ENCODE peak calls at places on chromosomes 16 and 17, in four cellular contexts. W is lung, J is psoas muscle, N is cardiac muscle cell. T is an unnamed sample.

GRCh38 chr17:76534831-76535732 is 2.4 kb downstream of the CYGB start:
- DNase-seq in W (no peak), J (peak; percentile 8), N (no peak), T (no peak)

GRCh38 chr17:1177099-1177996 is 2.4 kb downstream of the ABR start:
- DNase-seq in W (no peak), J (no peak), N (peak; percentile 60), T (no peak)

GRCh38 chr16:726438-727290 is at the start of the genes CCDC78 and HAGHL:
- DNase-seq in W (no peak), J (peak; percentile 62), N (peak; percentile 56), T (peak; percentile 74)

GRCh38 chr17:57109393-57110151 is 24.5 kb downstream of the AKAP1 start:
- DNase-seq in W (no peak), J (peak; percentile 59), N (peak; percentile 29), T (no peak)

GRCh38 chr16:48013476-48013875 is 142.3 kb downstream of the ABCC12 start:
- DNase-seq in W (no peak), J (no peak), N (peak; percentile 25), T (no peak)

GRCh38 chr16:2035431-2036199 is 8.9 kb downstream of the NHERF2 start:
- DNase-seq in W (peak; percentile 80), J (peak; percentile 76), N (peak; percentile 82), T (peak; percentile 69)

GRCh38 chr16:81866820-81867440 is 87.8 kb downstream of the PLCG2 start:
- DNase-seq in W (peak; percentile 59), J (peak; percentile 49), N (no peak), T (no peak)

GRCh38 chr16:24853830-24854229 is 8.1 kb downstream of the SLC5A11 start:
- DNase-seq in W (no peak), J (no peak), N (peak; percentile 73), T (no peak)

GRCh38 chr17:17568772-17569195 is 22.7 kb downstream of the PEMT start:
- DNase-seq in W (peak; percentile 79), J (peak; percentile 74), N (peak; percentile 53), T (peak; percentile 92)

GRCh38 chr17:2612630-2613029 is 19.2 kb downstream of the PAFAH1B1 start:
- DNase-seq in W (no peak), J (no peak), N (no peak), T (no peak)

GRCh38 chr17:10646393-10646990 is 10.6 kb downstream of the MYH3 start:
- DNase-seq in W (peak; percentile 69), J (peak; percentile 65), N (peak; percentile 83), T (peak; percentile 51)

GRCh38 chr16:46691720-46692119 is 2.3 kb downstream of the ORC6 start:
- DNase-seq in W (no peak), J (no peak), N (peak; percentile 55), T (no peak)

GRCh38 chr16:76441886-76442285 is 164.7 kb downstream of the CNTNAP4 start:
- DNase-seq in W (no peak), J (no peak), N (no peak), T (no peak)

GRCh38 chr16:25838724-25839186 is 147.0 kb downstream of the HS3ST4 start:
- DNase-seq in W (no peak), J (no peak), N (peak; percentile 61), T (peak; percentile 31)

GRCh38 chr17:43367588-43368242 is 31.1 kb upstream of the ARL4D start:
- DNase-seq in W (no peak), J (no peak), N (peak; percentile 94), T (peak; percentile 79)

GRCh38 chr16:24900230-24900629 is 54.5 kb downstream of the SLC5A11 start:
- DNase-seq in W (no peak), J (no peak), N (peak; percentile 7), T (no peak)

GRCh38 chr17:21282231-21282630 is 2.3 kb upstream of the MAP2K3 start:
- DNase-seq in W (no peak), J (peak; percentile 74), N (peak; percentile 93), T (no peak)

GRCh38 chr16:69495821-69496220 is 69.9 kb upstream of the NFAT5 start:
- DNase-seq in W (no peak), J (no peak), N (no peak), T (peak; percentile 19)

GRCh38 chr17:64071111-64071510 is 50.7 kb upstream of the ICAM2 start:
- DNase-seq in W (no peak), J (no peak), N (no peak), T (no peak)

GRCh38 chr17:64070213-64070612 is 49.8 kb upstream of the ICAM2 start:
- DNase-seq in W (no peak), J (no peak), N (no peak), T (no peak)

GRCh38 chr17:64067642-64068041 is 47.2 kb upstream of the ICAM2 start:
- DNase-seq in W (no peak), J (no peak), N (no peak), T (no peak)

GRCh38 chr17:64066709-64067108 is 46.3 kb upstream of the ICAM2 start:
- DNase-seq in W (no peak), J (no peak), N (no peak), T (no peak)

DNA sequence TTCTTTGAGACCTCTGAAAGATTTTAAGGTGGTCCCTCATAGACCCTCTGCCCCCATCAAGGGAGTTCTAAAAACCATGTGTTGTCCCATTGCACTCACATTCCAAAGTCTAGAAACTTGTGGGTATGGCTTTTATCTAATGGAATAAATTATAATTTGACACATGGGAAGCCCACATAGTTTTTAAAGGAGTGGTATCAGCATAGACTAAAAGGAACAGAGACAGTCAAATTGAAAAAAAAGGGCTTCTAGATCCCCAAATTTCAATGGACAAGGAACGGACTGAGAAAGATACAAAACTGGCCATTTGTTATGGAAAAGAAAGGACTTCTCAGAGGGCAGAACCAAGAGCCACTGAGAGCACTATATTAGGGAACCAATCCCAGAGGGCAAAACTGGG is 48.7 kb upstream of the ICAM2 start:
- DNase-seq in W (no peak), J (no peak), N (no peak), T (no peak)
- H3K36me3 ChIP-seq in W (peaks cover 41% of the 10 kb centered on the region), J (peaks cover 7% of the 10 kb centered on the region), N (no peaks in the 10 kb centered on the region), T (peaks cover 11% of the 10 kb centered on the region)

DNA sequence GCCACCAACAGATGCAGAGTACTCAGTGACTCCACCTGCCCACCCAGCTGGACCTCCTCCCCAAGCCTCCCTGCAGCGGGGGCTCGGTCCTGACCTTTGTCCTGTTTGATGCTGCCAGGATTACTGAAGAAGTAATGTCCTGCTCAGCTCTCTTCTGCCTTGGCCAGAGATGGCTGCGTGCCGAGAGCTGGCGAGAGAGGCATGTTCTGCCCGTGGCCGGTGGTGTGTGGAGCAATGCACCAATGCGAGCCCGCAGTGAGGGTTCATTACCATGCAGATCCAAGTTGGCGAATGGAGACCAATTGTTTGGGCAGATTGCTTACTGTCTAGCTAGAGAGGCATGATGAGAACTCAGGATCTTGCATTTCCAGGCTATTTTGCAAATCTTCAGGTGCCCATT is 248.9 kb downstream of the ENGASE start:
- DNase-seq in W (no peak), J (no peak), N (no peak), T (no peak)
- H3K9me3 ChIP-seq in W (no peaks in the 10 kb centered on the region), J (no peaks in the 10 kb centered on the region), N (no peaks in the 10 kb centered on the region), T (no peaks in the 10 kb centered on the region)

GRCh38 chr17:63117431-63117830 is 151.4 kb downstream of the TANC2 start:
- DNase-seq in W (no peak), J (no peak), N (no peak), T (no peak)

GRCh38 chr17:63120406-63120805 is 154.4 kb downstream of the TANC2 start:
- DNase-seq in W (no peak), J (no peak), N (peak; percentile 24), T (no peak)

GRCh38 chr17:63116967-63117366 is 150.9 kb downstream of the TANC2 start:
- DNase-seq in W (no peak), J (no peak), N (peak; percentile 47), T (no peak)

GRCh38 chr17:63113167-63113566 is 147.1 kb downstream of the TANC2 start:
- DNase-seq in W (no peak), J (no peak), N (peak; percentile 17), T (no peak)

GRCh38 chr17:63116228-63116627 is 150.2 kb downstream of the TANC2 start:
- DNase-seq in W (no peak), J (no peak), N (no peak), T (peak; percentile 25)
- TF ChIP-seq CTCF in W (no peak), J (no peak), N (peak; percentile 4), T (peak; percentile 51)

GRCh38 chr16:29988346-29989075 is 6.9 kb downstream of the HIRIP3 start:
- DNase-seq in W (no peak), J (no peak), N (no peak), T (no peak)

GRCh38 chr16:29990883-29991570 is 4.4 kb downstream of the HIRIP3 start:
- DNase-seq in W (no peak), J (no peak), N (no peak), T (no peak)

GRCh38 chr16:29990033-29990432 is 5.4 kb downstream of the HIRIP3 start:
- DNase-seq in W (peak; percentile 65), J (no peak), N (no peak), T (no peak)

GRCh38 chr16:29987371-29988085 is 7.9 kb downstream of the HIRIP3 start:
- DNase-seq in W (no peak), J (no peak), N (no peak), T (no peak)

GRCh38 chr16:29989111-29989858 is 6.1 kb downstream of the HIRIP3 start:
- DNase-seq in W (peak; percentile 65), J (no peak), N (no peak), T (no peak)
- H3K36me3 ChIP-seq in W (peaks cover 83% of the 10 kb centered on the region), J (peaks cover 19% of the 10 kb centered on the region), N (peaks cover 46% of the 10 kb centered on the region), T (peaks cover 3% of the 10 kb centered on the region)

GRCh38 chr17:27085517-27085916 is 208.4 kb upstream of the WSB1 start:
- DNase-seq in W (no peak), J (no peak), N (no peak), T (no peak)

GRCh38 chr17:27088767-27089078 is 205.2 kb upstream of the WSB1 start:
- DNase-seq in W (no peak), J (no peak), N (no peak), T (no peak)

GRCh38 chr17:27083408-27084185 is 210.3 kb upstream of the WSB1 start:
- DNase-seq in W (no peak), J (no peak), N (no peak), T (no peak)

GRCh38 chr17:27087935-27088766 is 205.8 kb upstream of the WSB1 start:
- DNase-seq in W (no peak), J (no peak), N (no peak), T (no peak)

GRCh38 chr17:27086526-27086925 is 207.4 kb upstream of the WSB1 start:
- DNase-seq in W (no peak), J (no peak), N (no peak), T (no peak)
- H3K9me3 ChIP-seq in W (no peaks in the 10 kb centered on the region), J (no peaks in the 10 kb centered on the region), N (no peaks in the 10 kb centered on the region), T (no peaks in the 10 kb centered on the region)

DNA sequence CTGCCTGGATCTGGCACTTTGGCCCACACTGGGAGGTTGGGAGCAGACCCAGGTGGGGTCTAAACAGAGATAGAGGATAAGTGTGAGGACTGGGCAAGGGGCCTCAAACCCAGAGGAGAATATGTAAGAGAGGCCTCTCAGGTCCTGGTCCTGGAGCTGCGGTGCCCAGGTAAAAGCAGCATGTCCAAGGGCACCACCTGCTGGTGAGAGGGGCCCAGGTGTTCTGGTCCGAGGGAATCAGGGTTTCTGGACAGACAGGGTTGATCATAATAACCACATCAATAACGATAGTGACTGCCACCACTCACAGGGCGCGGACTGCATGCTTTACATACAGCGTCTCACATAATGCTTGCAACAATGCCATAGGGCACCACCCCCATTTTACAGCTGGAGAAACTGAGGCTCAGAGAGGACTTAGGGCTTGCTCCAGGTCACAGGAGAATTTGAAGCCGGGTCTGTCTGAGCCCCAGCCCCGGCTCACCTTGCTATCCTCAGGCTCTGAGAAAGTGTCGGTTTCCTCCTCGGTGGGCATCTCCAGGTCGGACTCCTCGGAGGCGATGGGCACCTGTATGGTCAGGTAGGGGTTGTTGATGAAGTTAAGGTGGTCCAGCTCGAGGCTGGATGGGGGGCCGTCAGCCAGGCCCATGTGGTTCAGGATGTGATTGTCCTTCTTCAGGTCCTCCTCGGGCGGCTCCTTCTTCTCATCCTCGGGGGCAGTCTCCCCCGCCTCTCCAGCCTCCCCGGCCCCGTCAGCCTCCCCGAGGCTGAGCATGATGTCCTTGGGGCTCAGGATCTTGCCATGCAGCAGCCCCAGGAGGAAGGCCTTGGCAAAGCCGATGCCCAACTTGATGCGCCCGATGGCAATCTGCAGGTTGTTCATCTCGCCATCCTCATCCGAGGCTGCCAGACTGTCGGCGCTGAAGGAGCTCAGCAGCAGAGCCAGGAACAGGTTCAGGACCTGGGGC is 19.1 kb upstream of the CD79B start:
- DNase-seq in W (no peak), J (no peak), N (no peak), T (peak; percentile 82)
- TF ChIP-seq CTCF in W (no peak), J (peak; percentile 47), N (peak; percentile 20), T (peak; percentile 85)

T was measured in Caco-2.